ENCODE peak calls at places on chromosomes 13 and 19, in five cellular contexts. One of them, this sample, is unnamed.

GRCh38 chr13:112066624-112067004 is 335 bp upstream of the SOX1 start:
- DNase-seq in DMS153: peak
- DNase-seq in uterus: no peak
- DNase-seq in activated T-cell treated with anti-CD3 and anti-CD28 coated beads for 1 hour: peak
- DNase-seq in epithelial cell of esophagus: peak
- DNase-seq in this sample: peak

GRCh38 chr13:35292329-35292728 is 184.2 kb downstream of the MAB21L1 start:
- DNase-seq in DMS153: no peak
- DNase-seq in uterus: no peak
- DNase-seq in activated T-cell treated with anti-CD3 and anti-CD28 coated beads for 1 hour: no peak
- DNase-seq in epithelial cell of esophagus: no peak
- DNase-seq in this sample: no peak

GRCh38 chr13:26688286-26688685 is 72.3 kb downstream of the GPR12 start:
- DNase-seq in DMS153: no peak
- DNase-seq in uterus: no peak
- DNase-seq in activated T-cell treated with anti-CD3 and anti-CD28 coated beads for 1 hour: no peak
- DNase-seq in epithelial cell of esophagus: no peak
- DNase-seq in this sample: no peak

GRCh38 chr13:38602261-38602660 is 84.6 kb upstream of the FREM2 start:
- DNase-seq in DMS153: no peak
- DNase-seq in uterus: no peak
- DNase-seq in activated T-cell treated with anti-CD3 and anti-CD28 coated beads for 1 hour: no peak
- DNase-seq in epithelial cell of esophagus: peak
- DNase-seq in this sample: no peak

GRCh38 chr13:24713022-24713421 is 32.8 kb downstream of the ATP12A start:
- DNase-seq in DMS153: no peak
- DNase-seq in uterus: no peak
- DNase-seq in activated T-cell treated with anti-CD3 and anti-CD28 coated beads for 1 hour: no peak
- DNase-seq in epithelial cell of esophagus: no peak
- DNase-seq in this sample: no peak

GRCh38 chr19:13611596-13611995 is 105.3 kb upstream of the CACNA1A start:
- DNase-seq in DMS153: no peak
- DNase-seq in uterus: no peak
- DNase-seq in activated T-cell treated with anti-CD3 and anti-CD28 coated beads for 1 hour: no peak
- DNase-seq in epithelial cell of esophagus: no peak
- DNase-seq in this sample: no peak

GRCh38 chr13:33026489-33027152 is 10.4 kb downstream of the KL start:
- DNase-seq in DMS153: no peak
- DNase-seq in uterus: no peak
- DNase-seq in activated T-cell treated with anti-CD3 and anti-CD28 coated beads for 1 hour: no peak
- DNase-seq in epithelial cell of esophagus: no peak
- DNase-seq in this sample: no peak

GRCh38 chr13:25109341-25109740 is 13.4 kb downstream of the PABPC3 start:
- DNase-seq in DMS153: no peak
- DNase-seq in uterus: no peak
- DNase-seq in activated T-cell treated with anti-CD3 and anti-CD28 coated beads for 1 hour: no peak
- DNase-seq in epithelial cell of esophagus: no peak
- DNase-seq in this sample: no peak

GRCh38 chr13:45333973-45334922 is 6.7 kb downstream of the TPT1 start:
- DNase-seq in DMS153: no peak
- DNase-seq in uterus: no peak
- DNase-seq in activated T-cell treated with anti-CD3 and anti-CD28 coated beads for 1 hour: peak
- DNase-seq in epithelial cell of esophagus: no peak
- DNase-seq in this sample: no peak

GRCh38 chr13:66138172-66138811 is 1091.8 kb downstream of the PCDH9 start:
- DNase-seq in DMS153: peak
- DNase-seq in uterus: no peak
- DNase-seq in activated T-cell treated with anti-CD3 and anti-CD28 coated beads for 1 hour: no peak
- DNase-seq in epithelial cell of esophagus: no peak
- DNase-seq in this sample: no peak

GRCh38 chr13:56906909-56907308 is 233.8 kb upstream of the PRR20A start:
- DNase-seq in DMS153: no peak
- DNase-seq in uterus: no peak
- DNase-seq in activated T-cell treated with anti-CD3 and anti-CD28 coated beads for 1 hour: no peak
- DNase-seq in epithelial cell of esophagus: peak
- DNase-seq in this sample: no peak

GRCh38 chr13:72983085-72983768 is 75.6 kb upstream of the KLF5 start:
- DNase-seq in DMS153: no peak
- DNase-seq in uterus: no peak
- DNase-seq in activated T-cell treated with anti-CD3 and anti-CD28 coated beads for 1 hour: no peak
- DNase-seq in epithelial cell of esophagus: peak
- DNase-seq in this sample: no peak

GRCh38 chr19:30856376-30856775 is 484.2 kb downstream of the ZNF536 start:
- DNase-seq in DMS153: no peak
- DNase-seq in uterus: no peak
- DNase-seq in activated T-cell treated with anti-CD3 and anti-CD28 coated beads for 1 hour: no peak
- DNase-seq in epithelial cell of esophagus: no peak
- DNase-seq in this sample: no peak

GRCh38 chr19:16340092-16340491 is 15.5 kb downstream of the KLF2 start:
- DNase-seq in DMS153: no peak
- DNase-seq in uterus: no peak
- DNase-seq in activated T-cell treated with anti-CD3 and anti-CD28 coated beads for 1 hour: no peak
- DNase-seq in epithelial cell of esophagus: no peak
- DNase-seq in this sample: no peak

This sample was measured in NCI-H1092 treated with DMSO at 0.1 percent for 48 hours.